ENCODE peak calls at places on chromosome 13, in six cellular contexts. One of them, this sample, is unnamed.

GRCh38 chr13:111219306-111219705 is 101.1 kb upstream of the TEX29 start:
- DNase-seq in mesendoderm: no peak
- DNase-seq in islet precursor cell: no peak
- DNase-seq in fibroblast of lung: peak; percentile 91
- DNase-seq in activated CD4-positive, alpha-beta T cell treated with anti-CD3 and anti-CD28 coated beads for 36 hours: no peak
- DNase-seq in choroid plexus epithelial cell: peak; percentile 97
- DNase-seq in this sample: peak; percentile 45

GRCh38 chr13:112819816-112820215 is 130.0 kb downstream of the ATP11A start:
- DNase-seq in mesendoderm: no peak
- DNase-seq in islet precursor cell: peak; percentile 43
- DNase-seq in fibroblast of lung: no peak
- DNase-seq in activated CD4-positive, alpha-beta T cell treated with anti-CD3 and anti-CD28 coated beads for 36 hours: no peak
- DNase-seq in choroid plexus epithelial cell: no peak
- DNase-seq in this sample: no peak

GRCh38 chr13:33188093-33188882 is 97.3 kb downstream of the STARD13 start:
- DNase-seq in mesendoderm: no peak
- DNase-seq in islet precursor cell: no peak
- DNase-seq in fibroblast of lung: no peak
- DNase-seq in activated CD4-positive, alpha-beta T cell treated with anti-CD3 and anti-CD28 coated beads for 36 hours: peak; percentile 8
- DNase-seq in choroid plexus epithelial cell: peak; percentile 77
- DNase-seq in this sample: no peak

GRCh38 chr13:34942732-34943674 is 933 bp downstream of the NBEA start:
- DNase-seq in mesendoderm: peak; percentile 68
- DNase-seq in islet precursor cell: peak; percentile 62
- DNase-seq in fibroblast of lung: no peak
- DNase-seq in activated CD4-positive, alpha-beta T cell treated with anti-CD3 and anti-CD28 coated beads for 36 hours: peak; percentile 27
- DNase-seq in choroid plexus epithelial cell: no peak
- DNase-seq in this sample: peak; percentile 16

GRCh38 chr13:41244555-41244954 is 18.8 kb downstream of the MTRF1 start:
- DNase-seq in mesendoderm: peak; percentile 26
- DNase-seq in islet precursor cell: no peak
- DNase-seq in fibroblast of lung: peak; percentile 19
- DNase-seq in activated CD4-positive, alpha-beta T cell treated with anti-CD3 and anti-CD28 coated beads for 36 hours: no peak
- DNase-seq in choroid plexus epithelial cell: peak; percentile 53
- DNase-seq in this sample: no peak

GRCh38 chr13:64725492-64725891 is 2504.6 kb downstream of the PCDH9 start:
- DNase-seq in mesendoderm: no peak
- DNase-seq in islet precursor cell: no peak
- DNase-seq in fibroblast of lung: no peak
- DNase-seq in activated CD4-positive, alpha-beta T cell treated with anti-CD3 and anti-CD28 coated beads for 36 hours: no peak
- DNase-seq in choroid plexus epithelial cell: no peak
- DNase-seq in this sample: no peak

GRCh38 chr13:28753208-28753892 is 34.6 kb upstream of the SLC46A3 start:
- DNase-seq in mesendoderm: peak; percentile 97
- DNase-seq in islet precursor cell: peak; percentile 88
- DNase-seq in fibroblast of lung: peak; percentile 70
- DNase-seq in activated CD4-positive, alpha-beta T cell treated with anti-CD3 and anti-CD28 coated beads for 36 hours: no peak
- DNase-seq in choroid plexus epithelial cell: peak; percentile 93
- DNase-seq in this sample: no peak

GRCh38 chr13:106561551-106562170 is 6.3 kb downstream of the ARGLU1 start:
- DNase-seq in mesendoderm: peak; percentile 30
- DNase-seq in islet precursor cell: peak; percentile 56
- DNase-seq in fibroblast of lung: no peak
- DNase-seq in activated CD4-positive, alpha-beta T cell treated with anti-CD3 and anti-CD28 coated beads for 36 hours: peak; percentile 80
- DNase-seq in choroid plexus epithelial cell: peak; percentile 40
- DNase-seq in this sample: no peak

GRCh38 chr13:51826606-51827005 is 18.4 kb downstream of the TMEM272 start:
- DNase-seq in mesendoderm: no peak
- DNase-seq in islet precursor cell: no peak
- DNase-seq in fibroblast of lung: no peak
- DNase-seq in activated CD4-positive, alpha-beta T cell treated with anti-CD3 and anti-CD28 coated beads for 36 hours: no peak
- DNase-seq in choroid plexus epithelial cell: peak; percentile 41
- DNase-seq in this sample: no peak

GRCh38 chr13:58434943-58435342 is 803.4 kb downstream of the PCDH17 start:
- DNase-seq in mesendoderm: no peak
- DNase-seq in islet precursor cell: peak; percentile 80
- DNase-seq in fibroblast of lung: no peak
- DNase-seq in activated CD4-positive, alpha-beta T cell treated with anti-CD3 and anti-CD28 coated beads for 36 hours: no peak
- DNase-seq in choroid plexus epithelial cell: no peak
- DNase-seq in this sample: no peak

GRCh38 chr13:30408319-30409101 is 13.8 kb upstream of the UBE2L5 start:
- DNase-seq in mesendoderm: peak; percentile 98
- DNase-seq in islet precursor cell: peak; percentile 98
- DNase-seq in fibroblast of lung: peak; percentile 89
- DNase-seq in activated CD4-positive, alpha-beta T cell treated with anti-CD3 and anti-CD28 coated beads for 36 hours: peak; percentile 96
- DNase-seq in choroid plexus epithelial cell: peak; percentile 93
- DNase-seq in this sample: peak; percentile 89

GRCh38 chr13:46553521-46553885 is 533 bp downstream of the LRCH1 start:
- DNase-seq in mesendoderm: peak; percentile 34
- DNase-seq in islet precursor cell: no peak
- DNase-seq in fibroblast of lung: no peak
- DNase-seq in activated CD4-positive, alpha-beta T cell treated with anti-CD3 and anti-CD28 coated beads for 36 hours: no peak
- DNase-seq in choroid plexus epithelial cell: no peak
- DNase-seq in this sample: no peak

GRCh38 chr13:40787062-40787461 is 2.3 kb upstream of the SLC25A15 start:
- DNase-seq in mesendoderm: no peak
- DNase-seq in islet precursor cell: peak; percentile 12
- DNase-seq in fibroblast of lung: peak; percentile 91
- DNase-seq in activated CD4-positive, alpha-beta T cell treated with anti-CD3 and anti-CD28 coated beads for 36 hours: no peak
- DNase-seq in choroid plexus epithelial cell: peak; percentile 61
- DNase-seq in this sample: no peak

GRCh38 chr13:99124695-99125334 is 75.8 kb upstream of the UBAC2 start:
- DNase-seq in mesendoderm: no peak
- DNase-seq in islet precursor cell: no peak
- DNase-seq in fibroblast of lung: peak; percentile 48
- DNase-seq in activated CD4-positive, alpha-beta T cell treated with anti-CD3 and anti-CD28 coated beads for 36 hours: peak; percentile 12
- DNase-seq in choroid plexus epithelial cell: peak; percentile 78
- DNase-seq in this sample: no peak

GRCh38 chr13:68056816-68057710 is 826.9 kb upstream of the PCDH9 start:
- DNase-seq in mesendoderm: peak; percentile 42
- DNase-seq in islet precursor cell: no peak
- DNase-seq in fibroblast of lung: peak; percentile 24
- DNase-seq in activated CD4-positive, alpha-beta T cell treated with anti-CD3 and anti-CD28 coated beads for 36 hours: no peak
- DNase-seq in choroid plexus epithelial cell: peak; percentile 88
- DNase-seq in this sample: no peak

This sample was measured in midbrain.